ENCODE peak calls at places on chromosomes 4 and X, in seven cellular contexts. F is neuronal stem cell, H is trophoblast cell, A is IMR-90, L is mesendoderm, G is H9, E is H1. D is an unnamed sample.

GRCh38 chr4:159508917-159509500 is 406.1 kb downstream of the RAPGEF2 start:
- DNase-seq in F (no peak), H (no peak), A (no peak), L (no peak), G (no peak), E (no peak), D (no peak)

GRCh38 chr4:41358626-41359025 is 101.9 kb downstream of the UCHL1 start:
- DNase-seq in F (no peak), H (no peak), A (no peak), L (no peak), G (no peak), E (no peak), D (peak)

GRCh38 chr4:179615704-179616103 is 2173.5 kb upstream of the AGA start:
- DNase-seq in F (no peak), H (no peak), A (no peak), L (no peak), G (no peak), E (no peak), D (no peak)

GRCh38 chr4:111209706-111210105 is 586.8 kb upstream of the PITX2 start:
- DNase-seq in F (no peak), H (no peak), A (no peak), L (peak), G (no peak), E (no peak), D (no peak)

GRCh38 chr4:8770518-8771257 is 101.0 kb downstream of the HMX1 start:
- DNase-seq in F (no peak), H (no peak), A (no peak), L (peak), G (no peak), E (no peak), D (no peak)

GRCh38 chrX:71919436-71919835 is 8.8 kb downstream of the NHSL2 start:
- DNase-seq in F (no peak), H (no peak), A (peak), L (no peak), G (no peak), E (no peak), D (peak)

GRCh38 chr4:10117424-10118354 is 1.1 kb upstream of the WDR1 start:
- DNase-seq in F (no peak), H (peak), A (no peak), L (no peak), G (no peak), E (peak), D (peak)

GRCh38 chr4:86670739-86671138 is 76.6 kb downstream of the PTPN13 start:
- DNase-seq in F (no peak), H (no peak), A (peak), L (no peak), G (no peak), E (no peak), D (peak)

GRCh38 chr4:122827258-122827887 is 742 bp downstream of the FGF2 start:
- DNase-seq in F (peak), H (no peak), A (peak), L (peak), G (no peak), E (no peak), D (peak)

GRCh38 chr4:38859501-38859900 is 2.9 kb upstream of the TLR6 start:
- DNase-seq in F (no peak), H (no peak), A (no peak), L (no peak), G (no peak), E (no peak), D (no peak)

GRCh38 chrX:2710496-2710895 is 19.4 kb downstream of the CD99 start:
- DNase-seq in F (no peak), H (peak), A (no peak), L (peak), G (no peak), E (no peak), D (no peak)

GRCh38 chr4:8911311-8912088 is 39.9 kb upstream of the HMX1 start:
- DNase-seq in F (no peak), H (no peak), A (no peak), L (no peak), G (peak), E (peak), D (no peak)

GRCh38 chrX:11589573-11590110 is 76.1 kb downstream of the ARHGAP6 start:
- DNase-seq in F (no peak), H (no peak), A (no peak), L (no peak), G (no peak), E (no peak), D (peak)

GRCh38 chrX:42704454-42704853 is 73.5 kb downstream of the PPP1R2C start:
- DNase-seq in F (no peak), H (no peak), A (peak), L (no peak), G (no peak), E (no peak), D (no peak)

GRCh38 chr4:57501715-57502114 is 391.5 kb upstream of the IGFBP7 start:
- DNase-seq in F (no peak), H (peak), A (peak), L (peak), G (no peak), E (no peak), D (peak)

GRCh38 chr4:75552452-75552851 is 3.4 kb upstream of the ODAPH start:
- DNase-seq in F (no peak), H (peak), A (no peak), L (no peak), G (no peak), E (no peak), D (peak)

GRCh38 chrX:74231625-74232024 is 72.4 kb upstream of the ZCCHC13 start:
- DNase-seq in F (no peak), H (no peak), A (no peak), L (no peak), G (no peak), E (no peak), D (peak)

GRCh38 chr4:82851318-82851717 is 39.6 kb downstream of the SEC31A start:
- DNase-seq in F (no peak), H (no peak), A (no peak), L (no peak), G (no peak), E (no peak), D (no peak)

GRCh38 chr4:25813705-25814104 is 49.1 kb downstream of the SEL1L3 start:
- DNase-seq in F (peak), H (peak), A (peak), L (peak), G (no peak), E (no peak), D (peak)

GRCh38 chr4:152348670-152349069 is 187.2 kb downstream of the FBXW7 start:
- DNase-seq in F (no peak), H (no peak), A (no peak), L (peak), G (no peak), E (no peak), D (peak)

GRCh38 chr4:184649971-184650855 is 675 bp downstream of the PRIMPOL start:
- DNase-seq in F (peak), H (peak), A (peak), L (peak), G (no peak), E (no peak), D (peak)

GRCh38 chr4:89324671-89325070 is 17.1 kb upstream of the GPRIN3 start:
- DNase-seq in F (no peak), H (peak), A (peak), L (no peak), G (no peak), E (no peak), D (peak)

GRCh38 chr4:112523008-112523440 is 7.0 kb upstream of the NEUROG2 start:
- DNase-seq in F (peak), H (peak), A (peak), L (peak), G (peak), E (peak), D (peak)

GRCh38 chrX:44675364-44676024 is 132.8 kb upstream of the FUNDC1 start:
- DNase-seq in F (no peak), H (no peak), A (peak), L (no peak), G (peak), E (no peak), D (peak)

GRCh38 chrX:134374294-134374693 is 85.7 kb upstream of the HPRT1 start:
- DNase-seq in F (no peak), H (no peak), A (no peak), L (no peak), G (no peak), E (no peak), D (peak)

GRCh38 chr4:159319027-159319426 is 216.1 kb downstream of the RAPGEF2 start:
- DNase-seq in F (no peak), H (no peak), A (no peak), L (peak), G (no peak), E (no peak), D (no peak)

GRCh38 chrX:13498220-13498619 is 71.2 kb upstream of the EGFL6 start:
- DNase-seq in F (no peak), H (no peak), A (no peak), L (no peak), G (no peak), E (no peak), D (no peak)

GRCh38 chr4:184310171-184310567 is 92.5 kb upstream of the ENPP6 start:
- DNase-seq in F (no peak), H (no peak), A (no peak), L (peak), G (peak), E (peak), D (no peak)

GRCh38 chr4:151199496-151200190 is 77.3 kb upstream of the PRSS48 start:
- DNase-seq in F (peak), H (no peak), A (no peak), L (no peak), G (no peak), E (no peak), D (no peak)

GRCh38 chr4:153115322-153116100 is 88.7 kb upstream of the TRIM2 start:
- DNase-seq in F (no peak), H (peak), A (peak), L (no peak), G (no peak), E (no peak), D (peak)

GRCh38 chr4:72606751-72607150 is 37.7 kb upstream of the ADAMTS3 start:
- DNase-seq in F (no peak), H (no peak), A (no peak), L (peak), G (no peak), E (no peak), D (no peak)

GRCh38 chr4:56799291-56799823 is 22.1 kb downstream of the SPINK2 start:
- DNase-seq in F (no peak), H (no peak), A (no peak), L (no peak), G (no peak), E (no peak), D (peak)

GRCh38 chr4:61853041-61853440 is 652.9 kb downstream of the ADGRL3 start:
- DNase-seq in F (no peak), H (no peak), A (no peak), L (peak), G (peak), E (no peak), D (no peak)

GRCh38 chr4:67288964-67289363 is 256.3 kb downstream of the CENPC start:
- DNase-seq in F (peak), H (no peak), A (no peak), L (peak), G (peak), E (peak), D (peak)

DNA sequence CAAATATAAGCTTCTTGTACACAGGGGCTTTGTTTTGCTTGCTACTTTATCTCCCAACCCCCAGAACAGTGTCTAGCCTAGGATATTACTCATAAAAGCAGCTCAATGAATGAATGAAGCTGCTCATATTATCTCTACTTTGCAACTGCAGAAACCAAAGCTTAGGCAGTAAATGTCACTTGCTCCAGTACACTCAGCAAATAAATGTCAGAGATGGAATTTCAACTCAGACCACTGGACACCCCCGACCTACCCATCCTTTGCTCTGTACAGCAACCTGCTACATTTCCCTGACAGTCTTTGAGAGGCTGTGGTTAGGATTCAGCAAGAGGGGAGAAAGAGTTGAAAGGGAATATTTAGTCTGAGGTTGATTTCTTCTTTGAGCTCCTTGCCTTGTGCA is 137.4 kb downstream of the LDB2 start:
- DNase-seq in F (no peak), H (no peak), A (no peak), L (no peak), G (no peak), E (no peak), D (peak)
- H3K4ac ChIP-seq in F (no peak), H (no peak), A (no peak), L (peak), G (no peak), E (no peak), D (no peak)

GRCh38 chr4:95981591-95981990 is 141.7 kb downstream of the PDHA2 start:
- DNase-seq in F (no peak), H (no peak), A (no peak), L (no peak), G (no peak), E (no peak), D (no peak)

GRCh38 chr4:95984081-95984480 is 144.2 kb downstream of the PDHA2 start:
- DNase-seq in F (no peak), H (no peak), A (no peak), L (no peak), G (no peak), E (no peak), D (no peak)

GRCh38 chr4:95979961-95980876 is 140.3 kb downstream of the PDHA2 start:
- DNase-seq in F (no peak), H (no peak), A (no peak), L (no peak), G (no peak), E (no peak), D (no peak)

GRCh38 chr4:95985051-95985450 is 145.2 kb downstream of the PDHA2 start:
- DNase-seq in F (no peak), H (no peak), A (no peak), L (no peak), G (no peak), E (no peak), D (no peak)

DNA sequence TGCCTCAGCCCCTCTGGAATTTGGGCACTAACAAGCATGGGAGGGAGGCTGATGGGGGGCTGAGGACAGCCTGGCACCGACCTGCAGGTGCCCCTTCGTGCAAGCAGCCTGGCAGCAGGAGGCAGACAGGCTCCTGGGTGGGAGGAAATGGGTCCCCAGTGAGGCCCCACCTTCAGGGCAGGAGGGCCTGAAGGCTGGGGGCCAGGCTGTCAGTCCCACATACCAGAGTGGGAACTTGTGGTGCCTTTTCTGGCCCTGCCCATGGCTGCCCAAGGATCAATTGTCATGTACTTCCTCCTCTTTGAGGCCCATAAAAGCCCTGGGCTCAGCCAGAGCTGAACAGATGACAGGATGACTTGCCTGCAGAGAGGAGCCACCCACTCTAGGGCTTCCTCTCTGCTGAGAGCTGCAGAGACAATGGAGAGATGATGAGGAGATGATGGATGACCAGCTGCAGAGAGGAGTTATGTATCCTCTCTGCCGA is 141.0 kb downstream of the PDHA2 start:
- DNase-seq in F (no peak), H (no peak), A (no peak), L (no peak), G (no peak), E (no peak), D (no peak)
- H3K18ac ChIP-seq in F (peak), H (no peak), A (no peak), L (no peak), G (no peak), E (no peak), D (no peak)

GRCh38 chr4:169184686-169185085 is 86.1 kb downstream of the SH3RF1 start:
- DNase-seq in F (no peak), H (no peak), A (no peak), L (no peak), G (no peak), E (no peak), D (no peak)
- H3K4ac ChIP-seq in F (no peak), H (no peak), A (no peak), L (no peak), G (no peak), E (no peak), D (no peak)

GRCh38 chrX:87744391-87744790 is 226.8 kb downstream of the KLHL4 start:
- DNase-seq in F (no peak), H (no peak), A (no peak), L (no peak), G (no peak), E (no peak), D (no peak)
- H3K18ac ChIP-seq in F (no peak), H (no peak), A (no peak), L (no peak), G (no peak), E (no peak), D (no peak)

GRCh38 chr4:189828298-189828697 is 112.4 kb upstream of the FRG1 start:
- DNase-seq in F (no peak), H (no peak), A (no peak), L (no peak), G (no peak), E (no peak), D (no peak)
- H3K4ac ChIP-seq in F (no peak), H (no peak), A (no peak), L (no peak), G (no peak), E (no peak), D (no peak)

GRCh38 chr4:136088231-136088630 is 1444.1 kb downstream of the PCDH18 start:
- DNase-seq in F (no peak), H (no peak), A (no peak), L (no peak), G (no peak), E (no peak), D (no peak)
- H3K18ac ChIP-seq in F (no peak), H (no peak), A (no peak), L (no peak), G (no peak), E (no peak), D (no peak)

DNA sequence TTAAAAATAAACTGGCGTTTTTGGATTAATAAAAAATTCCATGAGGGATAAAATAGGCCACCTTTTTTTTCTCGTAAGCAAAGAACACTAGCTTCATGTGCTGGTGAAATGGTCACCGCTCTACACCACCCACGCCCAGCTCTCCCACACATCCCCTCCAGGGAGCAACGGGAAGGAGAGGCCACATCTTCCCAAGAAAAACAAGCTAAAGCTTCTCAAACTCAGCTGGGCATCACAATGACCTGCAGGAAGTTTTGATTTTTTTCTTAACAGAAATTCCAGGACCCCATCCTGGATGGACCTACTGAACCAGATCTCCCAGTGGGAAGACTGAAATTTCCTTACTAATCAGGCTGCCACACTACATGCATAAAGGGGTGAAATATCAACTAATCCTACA is 9.8 kb downstream of the TSPAN5 start:
- DNase-seq in F (no peak), H (no peak), A (no peak), L (no peak), G (no peak), E (no peak), D (no peak)
- H3K4ac ChIP-seq in F (no peak), H (no peak), A (no peak), L (no peak), G (no peak), E (no peak), D (no peak)

GRCh38 chrX:129705988-129706387 is 32.8 kb upstream of the XPNPEP2 start:
- DNase-seq in F (no peak), H (no peak), A (no peak), L (no peak), G (no peak), E (no peak), D (no peak)

GRCh38 chrX:129704491-129704890 is 34.3 kb upstream of the XPNPEP2 start:
- DNase-seq in F (no peak), H (no peak), A (no peak), L (no peak), G (no peak), E (no peak), D (no peak)

GRCh38 chrX:129705377-129705925 is 33.3 kb upstream of the XPNPEP2 start:
- DNase-seq in F (no peak), H (no peak), A (no peak), L (no peak), G (no peak), E (no peak), D (no peak)

GRCh38 chrX:129701624-129702069 is 37.1 kb upstream of the XPNPEP2 start:
- DNase-seq in F (no peak), H (no peak), A (peak), L (no peak), G (no peak), E (no peak), D (no peak)

DNA sequence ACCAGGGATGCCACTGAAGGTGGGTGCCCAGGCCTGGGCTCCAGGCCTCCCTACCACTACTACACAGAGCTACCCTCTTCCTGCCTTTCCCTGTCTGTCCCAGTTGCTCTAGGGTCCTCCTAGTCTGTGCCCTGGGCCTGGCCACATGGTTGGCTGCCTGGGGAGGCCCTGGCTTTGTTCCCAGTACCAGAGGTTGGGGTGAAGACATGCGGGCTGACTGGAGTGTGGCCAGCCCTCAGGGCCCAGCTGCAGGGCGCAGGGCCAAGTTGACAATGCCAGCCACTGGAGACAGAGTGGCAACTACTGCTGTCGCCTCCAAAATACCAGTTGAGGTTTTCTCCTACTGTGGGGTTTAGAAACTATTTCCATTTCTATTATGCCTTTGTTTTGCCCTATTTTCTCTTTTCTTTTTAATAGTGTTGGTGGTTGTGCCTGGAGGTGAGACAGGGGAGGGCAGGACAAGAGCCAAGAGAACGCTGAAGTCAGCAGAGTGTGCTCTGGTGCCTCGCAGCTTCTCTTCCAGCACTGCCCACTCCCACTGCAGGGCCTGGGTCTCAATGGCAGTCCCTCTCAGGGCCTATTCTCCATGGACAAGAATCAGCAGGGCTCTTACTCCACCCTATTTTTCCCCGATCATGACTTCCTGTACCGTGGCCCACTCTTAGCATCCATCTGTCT is 32.2 kb upstream of the XPNPEP2 start:
- DNase-seq in F (no peak), H (no peak), A (no peak), L (no peak), G (no peak), E (no peak), D (no peak)
- H3K18ac ChIP-seq in F (no peak), H (no peak), A (no peak), L (no peak), G (no peak), E (no peak), D (no peak)